ENCODE peak calls at places on chromosomes 5 and 9, in four cellular contexts. Q, P, B and V are unnamed samples.

GRCh38 chr9:96255698-96256097 is 46.3 kb downstream of the HSD17B3 start:
- DNase-seq in Q (no peak), P (no peak), B (no peak), V (no peak)

GRCh38 chr5:34604119-34604675 is 51.9 kb upstream of the RAI14 start:
- DNase-seq in P (no peak), B (no peak), Q (no peak), V (no peak)

GRCh38 chr5:144469106-144469505 is 298.4 kb downstream of the KCTD16 start:
- DNase-seq in Q (no peak), P (no peak), B (no peak), V (no peak)

GRCh38 chr9:97553841-97554240 is 52.4 kb downstream of the TMOD1 start:
- DNase-seq in P (no peak), Q (no peak), B (peak), V (no peak)

GRCh38 chr5:4584982-4585381 is 555.1 kb upstream of the ADAMTS16 start:
- DNase-seq in P (peak), Q (peak), B (no peak), V (no peak)

GRCh38 chr5:55471468-55471867 is 63.3 kb downstream of the PLPP1 start:
- DNase-seq in B (no peak), P (no peak), Q (no peak), V (no peak)

GRCh38 chr9:108972626-108973209 is 38.5 kb downstream of the ABITRAM start:
- DNase-seq in Q (no peak), P (no peak), B (no peak), V (peak)

GRCh38 chr5:5615569-5615968 is 193.1 kb downstream of the ICE1 start:
- DNase-seq in Q (no peak), P (no peak), B (no peak), V (no peak)

GRCh38 chr5:122849746-122850145 is 4.3 kb downstream of the SNX24 start:
- DNase-seq in B (no peak), Q (no peak), P (no peak), V (no peak)

GRCh38 chr9:128072144-128073021 is 4.4 kb downstream of the SLC25A25 start:
- DNase-seq in P (peak), B (peak), Q (peak), V (no peak)

GRCh38 chr5:156182174-156182967 is 144.6 kb upstream of the SGCD start:
- DNase-seq in Q (no peak), P (no peak), B (no peak), V (no peak)

GRCh38 chr5:130605200-130605599 is 559.9 kb downstream of the HINT1 start:
- DNase-seq in Q (no peak), B (no peak), P (peak), V (no peak)

GRCh38 chr5:140573683-140574082 is 9.1 kb downstream of the SLC35A4 start:
- DNase-seq in B (peak), P (no peak), Q (no peak), V (no peak)

GRCh38 chr9:32989651-32990050 is 11.8 kb downstream of the APTX start:
- DNase-seq in P (peak), Q (no peak), B (no peak), V (no peak)

GRCh38 chr9:34253460-34253837 is 74.6 kb downstream of the UBAP1 start:
- DNase-seq in B (no peak), Q (no peak), P (peak), V (no peak)

GRCh38 chr5:132456553-132457361 is 33.8 kb downstream of the IRF1 start:
- DNase-seq in Q (peak), B (peak), P (no peak), V (no peak)

GRCh38 chr5:64384761-64385160 is 121.1 kb upstream of the RGS7BP start:
- DNase-seq in B (no peak), Q (no peak), P (peak), V (no peak)

GRCh38 chr5:84696651-84697050 is 312.0 kb upstream of the EDIL3 start:
- DNase-seq in P (no peak), Q (no peak), B (no peak), V (no peak)

GRCh38 chr9:15430920-15431844 is 8.5 kb downstream of the SNAPC3 start:
- DNase-seq in B (no peak), Q (peak), P (no peak), V (no peak)

GRCh38 chr9:123933401-123933800 is 3.5 kb upstream of the DENND1A start:
- DNase-seq in B (no peak), Q (no peak), P (peak), V (peak)

GRCh38 chr9:123938401-123938800 is 8.5 kb upstream of the DENND1A start:
- DNase-seq in B (no peak), P (no peak), Q (no peak), V (no peak)

GRCh38 chr9:123929177-123929869 is 603 bp downstream of the DENND1A start:
- DNase-seq in Q (peak), P (no peak), B (no peak), V (no peak)

GRCh38 chr9:123929870-123930831 is at the start of gene DENND1A:
- DNase-seq in B (peak), Q (peak), P (peak), V (peak)

DNA sequence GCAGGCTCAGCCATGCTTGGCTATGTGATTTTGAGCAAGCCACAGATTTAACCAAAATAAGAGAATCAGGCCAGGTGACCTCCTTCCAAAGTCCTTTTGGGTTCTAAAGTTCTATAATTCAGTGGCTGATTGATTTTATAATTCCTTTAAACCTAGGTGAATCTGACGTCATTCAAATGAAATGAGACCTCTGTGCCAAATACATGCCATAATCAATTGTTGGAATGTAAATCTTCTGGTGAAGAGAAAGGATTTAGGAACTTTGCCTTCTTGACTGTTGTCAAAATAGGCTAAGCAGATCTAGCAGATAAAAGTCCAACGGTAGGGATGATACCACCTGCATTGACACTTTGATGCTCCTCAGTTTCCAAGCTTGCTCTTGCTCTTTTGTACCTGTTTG is 3.9 kb upstream of the DENND1A start:
- DNase-seq in Q (no peak), P (no peak), B (no peak), V (no peak)
- H3K4me3 ChIP-seq in Q (no peak), P (no peak), B (no peak), V (no peak)

GRCh38 chr5:139468421-139468931 is 2.3 kb upstream of the SMIM33 start:
- DNase-seq in B (peak), Q (peak), P (no peak), V (no peak)
- TF ChIP-seq CTCF in B (no peak), Q (no peak), P (peak), V (peak)

GRCh38 chr5:61563401-61563800 is 231.3 kb downstream of the ZSWIM6 start:
- DNase-seq in P (peak), Q (no peak), B (no peak), V (no peak)
- H3K4me3 ChIP-seq in P (no peak), Q (no peak), B (no peak), V (no peak)

DNA sequence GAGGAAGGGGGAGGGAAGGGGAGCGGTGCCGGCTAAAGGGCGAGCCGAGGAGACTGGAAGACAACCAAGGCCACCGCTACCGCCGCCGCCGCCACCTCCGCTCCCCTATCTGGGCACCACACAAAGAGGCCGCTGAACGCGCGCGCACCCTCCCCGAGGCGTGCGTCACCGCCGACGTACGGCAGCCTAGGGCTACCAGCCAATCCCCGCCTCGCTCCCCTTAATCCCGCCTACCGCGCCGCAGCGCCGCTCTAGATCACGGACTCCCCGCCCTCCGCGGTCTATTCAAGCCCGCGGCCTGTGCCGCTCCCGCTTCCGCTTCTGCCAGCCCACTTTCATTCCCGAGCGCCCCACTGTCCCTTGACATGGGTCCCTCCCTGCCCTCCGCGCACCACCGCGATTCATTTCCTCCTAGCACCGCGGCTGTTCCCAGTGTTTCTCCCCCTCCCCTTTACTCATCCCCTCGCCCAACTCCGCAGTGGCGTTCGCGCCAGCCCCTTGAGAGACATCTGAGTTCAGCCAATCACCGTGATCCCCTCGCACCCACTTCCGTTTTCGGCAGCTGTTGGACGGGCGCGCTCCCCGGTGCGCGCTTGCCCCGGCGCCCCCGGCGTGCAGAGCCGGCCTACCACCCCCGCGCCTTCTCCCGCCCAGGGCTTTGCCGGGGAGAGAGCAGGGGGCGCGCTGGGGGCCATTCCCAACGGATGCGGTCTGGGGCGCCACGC is at the start of gene HNRNPA0:
- DNase-seq in Q (peak), B (peak), P (peak), V (peak)
- TF ChIP-seq CTCF in Q (no peak), B (no peak), P (no peak), V (no peak)

DNA sequence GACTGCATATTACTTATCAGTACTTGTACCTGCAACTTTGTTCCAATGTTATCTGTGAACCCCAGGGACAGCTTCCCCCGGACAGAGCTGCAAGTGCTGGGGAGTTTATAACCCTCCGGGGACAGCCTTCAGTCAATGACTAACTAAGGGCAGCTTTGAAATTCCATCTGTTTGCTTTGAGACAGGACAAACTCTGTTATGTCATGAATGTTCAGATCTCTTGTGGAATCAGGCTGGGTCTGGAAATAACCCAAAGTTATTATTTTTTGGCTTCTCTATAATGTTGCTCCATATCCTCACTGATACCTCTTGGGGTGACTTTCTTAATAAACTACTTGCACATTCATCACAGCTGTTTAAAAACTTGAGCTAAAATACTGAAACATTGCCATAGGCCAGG is 617.5 kb upstream of the TLE4 start:
- DNase-seq in Q (no peak), B (no peak), P (no peak), V (no peak)
- H3K4me3 ChIP-seq in Q (no peak), B (no peak), P (no peak), V (no peak)

GRCh38 chr9:114507726-114508125 is 2.5 kb upstream of the WHRN start:
- DNase-seq in Q (no peak), B (no peak), P (no peak), V (no peak)
- TF ChIP-seq CTCF in Q (peak), B (peak), P (peak), V (peak)

GRCh38 chr9:106707722-106708121 is 155.2 kb upstream of the ZNF462 start:
- DNase-seq in P (no peak), Q (no peak), B (no peak), V (no peak)
- H3K4me3 ChIP-seq in P (no peak), Q (no peak), B (no peak), V (no peak)

DNA sequence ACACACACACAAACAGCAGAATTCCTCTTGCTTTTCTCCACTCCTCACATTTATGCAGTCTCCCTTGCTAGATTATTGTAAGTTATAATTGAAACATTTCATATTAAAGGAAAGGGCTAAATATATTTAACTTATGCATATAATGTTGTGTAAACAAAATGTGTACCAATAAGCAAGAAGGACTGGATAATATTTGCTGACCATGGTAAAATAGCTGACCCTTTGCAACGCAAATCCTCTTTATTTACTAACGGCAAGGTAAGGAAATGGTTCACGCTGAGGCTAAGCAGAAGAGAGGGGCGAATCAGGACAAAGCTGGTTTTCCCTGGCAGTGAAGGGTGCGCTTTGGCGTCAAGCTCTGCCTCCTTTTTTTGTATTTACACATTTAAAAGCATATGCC is 154.2 kb upstream of the IRX4 start:
- DNase-seq in Q (no peak), P (no peak), B (no peak), V (no peak)
- TF ChIP-seq CTCF in Q (no peak), P (no peak), B (no peak), V (no peak)

GRCh38 chr5:148543727-148544126 is 110.6 kb downstream of the HTR4 start:
- DNase-seq in P (no peak), Q (no peak), B (no peak), V (no peak)
- H3K4me3 ChIP-seq in P (no peak), Q (no peak), B (no peak), V (no peak)

GRCh38 chr5:1881731-1882336 is 891 bp downstream of the IRX4 start:
- DNase-seq in B (no peak), P (no peak), Q (no peak), V (no peak)

GRCh38 chr5:1882337-1883119 is at the start of gene IRX4:
- DNase-seq in B (no peak), P (no peak), Q (no peak), V (no peak)

GRCh38 chr5:1884638-1885475 is 2.1 kb upstream of the IRX4 start:
- DNase-seq in P (no peak), Q (no peak), B (no peak), V (no peak)

GRCh38 chr5:1883925-1884637 is 1.4 kb upstream of the IRX4 start:
- DNase-seq in B (no peak), P (no peak), Q (no peak), V (no peak)

DNA sequence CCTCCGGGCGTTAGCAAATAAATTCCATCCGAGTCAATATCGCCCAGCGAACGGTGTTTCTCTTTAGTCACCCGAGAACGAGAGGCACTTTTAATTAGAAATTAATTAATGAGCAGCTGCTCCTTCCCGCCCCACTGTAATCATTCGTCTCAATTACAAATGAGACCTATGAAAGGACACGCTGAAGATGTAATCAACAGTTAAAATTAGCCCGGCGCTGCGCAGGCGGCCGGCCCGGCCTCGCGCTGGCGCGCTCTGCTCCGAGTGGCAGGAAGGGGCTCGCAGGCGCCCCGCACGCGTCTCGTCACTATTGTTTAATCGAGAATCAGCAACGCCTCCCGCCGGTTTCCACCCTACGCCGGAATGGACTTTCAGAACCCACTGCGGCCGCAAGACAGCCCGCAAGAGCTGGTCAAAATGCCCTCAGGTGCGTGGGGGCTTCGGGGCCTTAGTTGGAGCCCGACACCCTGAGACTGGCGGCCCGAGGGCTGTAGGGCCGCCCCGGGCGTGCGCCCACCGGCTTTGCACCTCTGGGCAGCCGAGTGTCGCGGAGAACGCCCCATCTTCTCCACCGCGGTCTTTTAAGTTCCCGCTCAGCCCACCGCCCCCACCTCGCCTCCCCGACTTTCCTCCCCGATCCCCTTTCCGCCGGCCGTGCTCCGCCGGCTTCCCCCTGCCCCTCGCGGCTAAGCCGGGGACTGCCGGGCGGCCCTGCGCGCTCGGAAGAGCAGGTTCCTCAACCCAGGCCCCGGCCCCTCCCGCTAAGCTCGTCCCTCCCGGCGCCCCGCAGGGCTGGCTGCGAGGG is 597 bp upstream of the IRX4 start:
- DNase-seq in Q (no peak), P (no peak), B (no peak), V (no peak)
- TF ChIP-seq CTCF in Q (no peak), P (peak), B (no peak), V (no peak)